ENCODE peak calls at places on chromosome 3, in eight cellular contexts. S is A549, H is ovary, A is sigmoid colon, K is HepG2, N is stomach, M is SK-N-SH, I is upper lobe of left lung. T is an unnamed sample. For H3K4me1, the result is how much of the 10 kb centered on the place peaks cover.

GRCh38 chr3:124995460-124995994 is 60.3 kb downstream of the HEG1 start:
- DNase-seq in H (peak), I (peak), K (peak), A (peak), N (peak), M (peak), S (peak), T (no peak)

GRCh38 chr3:185724761-185725160 is 100.1 kb downstream of the IGF2BP2 start:
- DNase-seq in H (no peak), K (no peak), M (no peak), I (no peak), N (no peak), S (no peak), A (no peak), T (no peak)

GRCh38 chr3:5019411-5020261 is 40.4 kb downstream of the BHLHE40 start:
- DNase-seq in K (no peak), I (peak), N (peak), A (no peak), S (no peak), M (no peak), H (no peak), T (no peak)

GRCh38 chr3:127408684-127409420 is 121.0 kb upstream of the PRR20G start:
- DNase-seq in M (peak), H (no peak), S (no peak), A (peak), I (peak), K (no peak), N (peak), T (peak)

GRCh38 chr3:177687291-177687690 is 490.0 kb upstream of the TBL1XR1 start:
- DNase-seq in I (no peak), S (no peak), K (no peak), M (no peak), H (no peak), N (no peak), A (no peak), T (no peak)

GRCh38 chr3:133595341-133595740 is 21.9 kb downstream of the CDV3 start:
- DNase-seq in A (no peak), H (no peak), N (no peak), K (no peak), M (no peak), I (no peak), S (no peak), T (no peak)

GRCh38 chr3:84717894-84718293 is 240.9 kb upstream of the CADM2 start:
- DNase-seq in K (no peak), H (no peak), M (no peak), A (no peak), N (no peak), S (no peak), I (no peak), T (no peak)

GRCh38 chr3:100317928-100318327 is 16.6 kb upstream of the NIT2 start:
- DNase-seq in A (no peak), S (no peak), H (no peak), M (no peak), I (no peak), N (no peak), K (no peak), T (no peak)

GRCh38 chr3:62615258-62615840 is 242.0 kb upstream of the FEZF2 start:
- DNase-seq in N (no peak), A (no peak), H (no peak), K (no peak), I (no peak), M (no peak), S (no peak), T (no peak)

GRCh38 chr3:177770821-177771220 is 573.5 kb upstream of the TBL1XR1 start:
- DNase-seq in S (no peak), A (no peak), I (no peak), H (no peak), M (no peak), N (no peak), K (no peak), T (no peak)

GRCh38 chr3:147414369-147415135 is 5.4 kb downstream of the ZIC1 start:
- DNase-seq in N (no peak), K (no peak), I (no peak), A (no peak), M (no peak), S (no peak), H (no peak), T (no peak)

GRCh38 chr3:18099611-18100010 is 325.5 kb downstream of the SATB1 start:
- DNase-seq in K (no peak), I (no peak), S (no peak), H (no peak), M (no peak), A (no peak), N (no peak), T (no peak)

GRCh38 chr3:30689202-30689641 is 82.8 kb downstream of the TGFBR2 start:
- DNase-seq in M (peak), S (peak), A (no peak), I (no peak), K (no peak), H (no peak), N (peak), T (no peak)

GRCh38 chr3:50913279-50913678 is 238.6 kb downstream of the DOCK3 start:
- DNase-seq in H (no peak), N (peak), I (peak), A (no peak), M (no peak), K (no peak), S (no peak), T (no peak)

GRCh38 chr3:187743195-187744141 is 1.8 kb downstream of the BCL6 start:
- DNase-seq in H (peak), I (peak), A (peak), N (peak), K (no peak), S (peak), M (no peak), T (peak)

GRCh38 chr3:142886938-142887337 is 1.9 kb downstream of the PCOLCE2 start:
- DNase-seq in S (no peak), N (no peak), K (no peak), H (no peak), I (no peak), M (no peak), A (no peak), T (no peak)

GRCh38 chr3:171013822-171014748 is 12.4 kb downstream of the SLC2A2 start:
- DNase-seq in S (no peak), I (no peak), H (no peak), A (no peak), M (no peak), K (peak), N (no peak), T (no peak)

GRCh38 chr3:86481031-86481430 is 509.9 kb downstream of the VGLL3 start:
- DNase-seq in A (no peak), I (no peak), H (no peak), N (no peak), M (no peak), K (no peak), S (no peak), T (no peak)

GRCh38 chr3:6807967-6808588 is 52.8 kb upstream of the GRM7 start:
- DNase-seq in H (no peak), A (no peak), I (no peak), N (no peak), S (no peak), K (no peak), M (no peak), T (no peak)
- TF ChIP-seq EP300 in H (no peak), A (no peak), I (no peak), N (no peak), S (no peak), K (no peak), M (no peak), T (no peak)

GRCh38 chr3:41202834-41203345 is 3.6 kb downstream of the CTNNB1 start:
- DNase-seq in A (no peak), K (peak), I (peak), M (peak), H (no peak), S (no peak), N (no peak), T (no peak)
- H3K4me1 ChIP-seq in A (half or more), K (half or more), I (half or more), M (under half), H (under half), S (half or more), N (half or more), T (half or more)

GRCh38 chr3:48504051-48504946 is at the start of gene SHISA5:
- DNase-seq in A (peak), S (no peak), M (peak), H (peak), N (peak), K (no peak), I (peak), T (no peak)
- H3K27ac ChIP-seq in A (peak), S (peak), M (peak), H (peak), N (peak), K (no peak), I (peak), T (peak)

DNA sequence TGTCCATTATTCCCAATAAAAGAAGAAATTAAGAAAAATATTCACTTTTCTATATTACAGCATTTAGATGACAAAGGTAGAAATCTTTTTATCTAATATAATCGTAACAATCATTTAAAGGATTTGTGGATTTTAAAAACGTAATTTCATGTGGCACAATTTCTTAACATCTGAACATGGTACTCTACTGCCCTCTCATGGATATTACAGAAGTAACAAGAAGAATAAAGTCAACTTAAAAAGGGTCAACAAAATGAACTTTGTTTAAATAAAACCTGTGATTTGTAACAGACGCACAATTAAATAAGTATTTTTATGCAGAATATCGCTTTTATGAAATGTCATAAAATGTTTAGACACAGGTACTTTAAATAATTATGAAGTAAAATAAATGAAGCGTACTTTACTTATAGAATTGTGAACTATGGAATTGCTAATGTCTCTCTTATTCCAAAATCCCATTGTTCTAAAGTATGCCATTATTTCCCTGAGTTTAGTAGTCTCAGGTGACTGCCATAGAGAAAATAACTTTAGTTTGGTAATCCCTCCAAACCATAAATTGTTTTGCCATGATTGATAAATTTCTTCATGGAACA is 366.8 kb upstream of the ZNF385D start:
- DNase-seq in S (no peak), H (no peak), K (peak), N (no peak), M (peak), I (no peak), A (no peak), T (no peak)
- TF ChIP-seq EP300 in S (no peak), H (no peak), K (no peak), N (no peak), M (no peak), I (no peak), A (no peak), T (no peak)

GRCh38 chr3:132017137-132017536 is 17.7 kb downstream of the CPNE4 start:
- DNase-seq in A (no peak), M (no peak), S (no peak), I (no peak), N (no peak), H (no peak), K (no peak), T (no peak)
- H3K4me1 ChIP-seq in A (under half), M (under half), S (under half), I (under half), N (under half), H (under half), K (under half), T (under half)

GRCh38 chr3:56916697-56917336 is 115.1 kb upstream of the ARHGEF3 start:
- DNase-seq in K (no peak), M (no peak), A (no peak), H (no peak), S (no peak), I (no peak), N (no peak), T (no peak)
- H3K27ac ChIP-seq in K (no peak), M (no peak), A (no peak), H (no peak), S (no peak), I (no peak), N (peak), T (no peak)

GRCh38 chr3:72169120-72169519 is 384.2 kb upstream of the PROK2 start:
- DNase-seq in H (no peak), M (no peak), K (no peak), N (no peak), I (no peak), A (no peak), S (no peak), T (no peak)
- TF ChIP-seq EP300 in H (no peak), M (no peak), K (no peak), N (no peak), I (no peak), A (no peak), S (no peak), T (no peak)